ENCODE peak calls at places on chromosomes 7 and 10, in four cellular contexts. A is GM13977, D is astrocyte of the spinal cord, W is sigmoid colon. E is an unnamed sample.

GRCh38 chr7:121595949-121596692 is 200.0 kb upstream of the FAM3C start:
- DNase-seq in A (no peak), D (no peak), W (no peak), E (peak)

GRCh38 chr10:114772496-114773196 is 48.9 kb upstream of the FHIP2A start:
- DNase-seq in A (no peak), D (peak), W (no peak), E (no peak)

GRCh38 chr7:82623812-82624211 is 180.2 kb upstream of the CACNA2D1 start:
- DNase-seq in A (no peak), D (no peak), W (no peak), E (peak)

GRCh38 chr7:119756687-119757086 is 516.3 kb upstream of the KCND2 start:
- DNase-seq in A (no peak), D (no peak), W (no peak), E (no peak)

GRCh38 chr10:44390585-44391072 is 5.7 kb upstream of the CXCL12 start:
- DNase-seq in A (no peak), D (no peak), W (peak), E (peak)

GRCh38 chr7:84195295-84196006 is 862 bp upstream of the SEMA3A start:
- DNase-seq in A (no peak), D (peak), W (no peak), E (no peak)

GRCh38 chr7:117021960-117022359 is 68.7 kb downstream of the ST7 start:
- DNase-seq in A (no peak), D (no peak), W (no peak), E (no peak)

GRCh38 chr7:25272265-25272664 is 44.0 kb upstream of the NPVF start:
- DNase-seq in A (no peak), D (no peak), W (no peak), E (no peak)

GRCh38 chr10:119025776-119026175 is 3.7 kb upstream of the NANOS1 start:
- DNase-seq in A (no peak), D (no peak), W (no peak), E (peak)

GRCh38 chr10:43854042-43854441 is 205.4 kb upstream of the ZNF32 start:
- DNase-seq in A (no peak), D (peak), W (no peak), E (no peak)

GRCh38 chr10:101566333-101567164 is 21.5 kb downstream of the POLL start:
- DNase-seq in A (peak), D (peak), W (peak), E (peak)

GRCh38 chr10:100907175-100907574 is 5.6 kb upstream of the SLF2 start:
- DNase-seq in A (no peak), D (no peak), W (no peak), E (no peak)

GRCh38 chr10:83274088-83274487 is 865.2 kb upstream of the GHITM start:
- DNase-seq in A (no peak), D (no peak), W (no peak), E (no peak)

GRCh38 chr10:103199498-103199897 is 6.4 kb upstream of the NT5C2 start:
- DNase-seq in A (no peak), D (no peak), W (no peak), E (no peak)

GRCh38 chr7:149381245-149381644 is 79.6 kb downstream of the ZNF777 start:
- DNase-seq in A (no peak), D (no peak), W (no peak), E (no peak)

GRCh38 chr7:158531661-158532060 is 56.0 kb downstream of the PTPRN2 start:
- DNase-seq in A (no peak), D (no peak), W (no peak), E (no peak)

GRCh38 chr7:83629117-83629880 is 19.6 kb downstream of the SEMA3E start:
- DNase-seq in A (no peak), D (no peak), W (no peak), E (no peak)

GRCh38 chr10:546451-546850 is 143.0 kb downstream of the DIP2C start:
- DNase-seq in A (no peak), D (no peak), W (no peak), E (no peak)
- TF ChIP-seq CTCF in A (no peak), D (no peak), W (no peak), E (no peak)

DNA sequence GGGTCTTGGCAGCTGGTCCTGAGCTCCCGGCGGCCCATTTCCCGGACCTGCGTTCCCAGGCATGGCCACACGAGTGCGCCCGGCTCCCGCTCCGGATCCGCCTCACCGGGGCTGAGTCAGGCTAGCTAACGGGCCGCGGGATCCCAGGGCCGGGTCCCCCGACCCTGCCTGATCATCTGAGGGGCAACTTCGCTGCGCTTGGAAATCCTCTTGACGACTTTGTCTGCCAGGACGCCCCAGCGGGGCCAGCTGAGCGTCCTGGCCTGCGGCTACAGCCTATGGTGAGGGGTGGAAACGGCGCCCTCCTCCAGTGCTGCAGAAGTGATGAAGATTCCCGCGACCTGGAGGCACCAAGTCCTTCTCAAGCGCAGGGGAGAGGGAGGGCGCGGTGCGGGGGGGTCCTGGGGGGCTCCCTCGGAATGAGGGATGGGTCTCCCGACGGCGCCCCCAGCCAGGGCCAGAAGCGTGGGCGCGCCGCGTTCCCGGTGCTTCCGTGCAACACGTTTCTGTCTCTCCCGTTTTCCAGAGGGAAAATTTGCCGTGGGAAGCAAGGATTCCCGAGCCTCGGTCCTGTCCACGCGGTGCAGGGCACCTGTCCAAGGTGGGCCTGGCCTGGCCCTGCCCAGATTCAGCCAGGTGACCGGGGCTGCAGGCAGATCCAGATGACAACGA is 212.4 kb downstream of the CCSER2 start:
- DNase-seq in A (peak), D (peak), W (peak), E (peak)
- TF ChIP-seq CTCF in A (peak), D (peak), W (peak), E (peak)

GRCh38 chr10:125734823-125735222 is 15.3 kb downstream of the EDRF1 start:
- DNase-seq in A (no peak), D (no peak), W (no peak), E (no peak)
- TF ChIP-seq CTCF in A (peak), D (no peak), W (no peak), E (peak)

GRCh38 chr7:74174606-74175082 is 488 bp downstream of the EIF4H start:
- DNase-seq in A (no peak), D (peak), W (peak), E (peak)
- TF ChIP-seq CTCF in A (no peak), D (peak), W (no peak), E (peak)

DNA sequence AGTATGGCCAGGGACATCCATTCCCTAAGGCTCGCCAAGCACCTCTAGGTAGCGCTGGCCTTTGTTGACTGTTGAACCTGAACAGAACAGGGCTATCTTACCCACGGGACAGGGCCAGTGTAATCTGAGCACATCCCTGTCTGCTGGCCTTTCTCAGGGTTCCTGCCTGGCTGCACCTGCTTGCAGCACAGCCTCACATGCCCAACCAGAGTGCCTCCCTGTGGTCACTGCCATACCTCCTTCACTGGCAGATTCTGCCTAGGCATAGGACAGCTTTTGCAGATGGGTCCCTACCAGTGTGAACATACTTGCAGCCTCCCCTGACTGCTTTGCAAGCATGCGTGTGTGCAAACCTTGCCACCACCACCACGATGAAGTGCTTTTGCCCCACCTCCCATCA is 15.8 kb upstream of the LIPN start:
- DNase-seq in A (no peak), D (no peak), W (no peak), E (no peak)
- TF ChIP-seq CTCF in A (no peak), D (no peak), W (no peak), E (no peak)

GRCh38 chr7:47301078-47301477 is 280.8 kb downstream of the TNS3 start:
- DNase-seq in A (no peak), D (no peak), W (no peak), E (no peak)
- TF ChIP-seq CTCF in A (no peak), D (no peak), W (no peak), E (no peak)